ENCODE peak calls at places on chromosomes 1 and 21, in four cellular contexts. N is neural crest cell, W is ascending aorta, K is HS-5. A is an unnamed sample.
A peak's percentile ranks its signal among the peaks of the same experiment; 100 is the strongest.

GRCh38 chr1:21042920-21043605 is 133.6 kb downstream of the EIF4G3 start:
- DNase-seq in N (no peak), W (no peak), K (no peak), A (no peak)

GRCh38 chr21:35611752-35612151 is 448.6 kb downstream of the SETD4 start:
- DNase-seq in N (no peak), W (no peak), K (no peak), A (no peak)

GRCh38 chr1:55039342-55040082 is at the start of gene PCSK9:
- DNase-seq in N (peak; percentile 52), W (no peak), K (no peak), A (no peak)

GRCh38 chr1:42914092-42914625 is 44.5 kb downstream of the SLC2A1 start:
- DNase-seq in N (no peak), W (no peak), K (no peak), A (no peak)

GRCh38 chr1:117567976-117568375 is 37.9 kb upstream of the TENT5C start:
- DNase-seq in N (no peak), W (no peak), K (no peak), A (no peak)

GRCh38 chr21:35587841-35588390 is 472.4 kb downstream of the SETD4 start:
- DNase-seq in N (no peak), W (no peak), K (no peak), A (no peak)

GRCh38 chr1:14597343-14598006 is 1.0 kb upstream of the KAZN start:
- DNase-seq in N (peak; percentile 8), W (no peak), K (no peak), A (no peak)

GRCh38 chr1:34970220-34970735 is 14.9 kb downstream of the TMEM35B start:
- DNase-seq in N (no peak), W (no peak), K (no peak), A (no peak)

GRCh38 chr1:196558424-196558823 is 49.8 kb downstream of the KCNT2 start:
- DNase-seq in N (no peak), W (no peak), K (peak; percentile 52), A (no peak)

GRCh38 chr1:232223309-232223708 is 406.6 kb downstream of the SIPA1L2 start:
- DNase-seq in N (no peak), W (no peak), K (no peak), A (no peak)

GRCh38 chr1:84692391-84692790 is 2.1 kb upstream of the SSX2IP start:
- DNase-seq in N (no peak), W (no peak), K (no peak), A (no peak)

GRCh38 chr1:215863796-215864195 is 296.7 kb downstream of the KCTD3 start:
- DNase-seq in N (no peak), W (no peak), K (no peak), A (no peak)

GRCh38 chr1:20476260-20477038 is 9.6 kb downstream of the CAMK2N1 start:
- DNase-seq in N (peak; percentile 53), W (no peak), K (no peak), A (no peak)

GRCh38 chr1:1354271-1355247 is 3.8 kb downstream of the MXRA8 start:
- DNase-seq in N (no peak), W (no peak), K (no peak), A (no peak)

GRCh38 chr1:64836792-64837191 is 91.9 kb downstream of the RAVER2 start:
- DNase-seq in N (no peak), W (no peak), K (no peak), A (no peak)

GRCh38 chr1:218482683-218483082 is 137.5 kb downstream of the TGFB2 start:
- DNase-seq in N (no peak), W (no peak), K (no peak), A (no peak)

GRCh38 chr1:173269490-173270230 is 62.5 kb upstream of the TNFSF4 start:
- DNase-seq in N (no peak), W (no peak), K (peak; percentile 69), A (no peak)

GRCh38 chr1:44501022-44501910 is 96.2 kb downstream of the RNF220 start:
- DNase-seq in N (no peak), W (no peak), K (no peak), A (no peak)

GRCh38 chr1:228944241-228944741 is 209.0 kb downstream of the RHOU start:
- DNase-seq in N (no peak), W (no peak), K (no peak), A (no peak)

GRCh38 chr1:208858738-208859137 is 614.6 kb upstream of the PLXNA2 start:
- DNase-seq in N (no peak), W (no peak), K (no peak), A (no peak)

GRCh38 chr1:169102567-169102966 is 3.9 kb upstream of the ATP1B1 start:
- DNase-seq in N (no peak), W (peak; percentile 69), K (no peak), A (no peak)

GRCh38 chr1:41698916-41699860 is 214.7 kb upstream of the EDN2 start:
- DNase-seq in N (no peak), W (no peak), K (no peak), A (no peak)

GRCh38 chr1:185539277-185539943 is 194.8 kb upstream of the HMCN1 start:
- DNase-seq in N (no peak), W (no peak), K (no peak), A (no peak)